ENCODE peak calls at places on chromosomes 12 and 14, in nine cellular contexts. O is WTC11; U is activated CD4-positive, alpha-beta T cell treated with anti-CD3 and anti-CD28 coated beads for 24 hours; E is adipocyte; Q is posterior vena cava; X is AG20443; V is naive thymus-derived CD8-positive, alpha-beta T cell; B is astrocyte of the spinal cord; P is left cardiac atrium. G is an unnamed sample.

GRCh38 chr12:113239288-113239771 is 18.1 kb downstream of the TPCN1 start:
- DNase-seq in Q (peak; percentile 11), O (no peak), U (no peak), B (no peak), P (peak; percentile 3), V (no peak), X (no peak), E (no peak), G (no peak)

GRCh38 chr14:79483472-79483871 is 727.8 kb downstream of the DIO2 start:
- DNase-seq in O (no peak), B (peak; percentile 74), E (no peak), P (no peak), U (no peak), X (peak; percentile 20), Q (no peak), V (no peak), G (no peak)

GRCh38 chr12:115416869-115417268 is 732.9 kb upstream of the TBX3 start:
- DNase-seq in X (no peak), O (no peak), U (no peak), E (no peak), Q (no peak), V (no peak), B (no peak), P (no peak), G (no peak)

GRCh38 chr14:68684466-68685418 is 108.1 kb downstream of the ZFP36L1 start:
- DNase-seq in P (no peak), V (no peak), O (no peak), E (no peak), X (no peak), B (no peak), Q (peak; percentile 15), U (no peak), G (no peak)

GRCh38 chr12:46963977-46964376 is 115.4 kb upstream of the PCED1B start:
- DNase-seq in X (peak; percentile 52), U (no peak), E (peak; percentile 63), B (peak; percentile 22), O (no peak), P (no peak), V (no peak), Q (no peak), G (no peak)

GRCh38 chr12:33439587-33440011 is at the start of gene SYT10:
- DNase-seq in Q (peak; percentile 73), O (peak; percentile 81), B (peak; percentile 26), P (no peak), U (no peak), X (peak; percentile 58), E (peak; percentile 14), V (no peak), G (no peak)

GRCh38 chr14:91545204-91545603 is 35.1 kb upstream of the PPP4R3A start:
- DNase-seq in E (no peak), U (no peak), P (no peak), B (no peak), V (no peak), Q (no peak), X (no peak), O (no peak), G (no peak)

GRCh38 chr14:90556050-90556477 is 159.2 kb downstream of the CALM1 start:
- DNase-seq in Q (no peak), X (no peak), U (no peak), V (no peak), P (peak; percentile 52), E (no peak), O (peak; percentile 63), B (no peak), G (no peak)

G was measured in ACHN.